ENCODE peak calls at places on chromosomes 11 and 22, in eight cellular contexts. W, Q, K, P, A, F, U and E are unnamed samples.

GRCh38 chr22:32018056-32018455 is 25.0 kb upstream of the SLC5A1 start:
- DNase-seq in W (no peak), Q (no peak), K (no peak), P (no peak), A (peak), F (no peak), U (no peak), E (no peak)

GRCh38 chr11:46348986-46349401 is 1.7 kb downstream of the DGKZ start:
- DNase-seq in W (peak), Q (peak), K (no peak), P (no peak), A (no peak), F (no peak), U (no peak), E (no peak)

GRCh38 chr11:532512-533048 is 2.8 kb downstream of the HRAS start:
- DNase-seq in W (no peak), Q (no peak), K (no peak), P (no peak), A (no peak), F (peak), U (no peak), E (no peak)

GRCh38 chr11:32221476-32222032 is 130.7 kb downstream of the RCN1 start:
- DNase-seq in W (no peak), Q (no peak), K (no peak), P (no peak), A (no peak), F (no peak), U (no peak), E (no peak)

GRCh38 chr22:31488346-31488883 is 1.2 kb downstream of the EIF4ENIF1 start:
- DNase-seq in W (no peak), Q (no peak), K (no peak), P (no peak), A (no peak), F (no peak), U (no peak), E (no peak)

GRCh38 chr11:120704256-120704750 is 192.8 kb downstream of the GRIK4 start:
- DNase-seq in W (no peak), Q (no peak), K (no peak), P (no peak), A (no peak), F (no peak), U (no peak), E (no peak)

GRCh38 chr11:43969543-43969942 is 27.1 kb downstream of the C11orf96 start:
- DNase-seq in W (no peak), Q (no peak), K (no peak), P (no peak), A (peak), F (no peak), U (peak), E (no peak)

GRCh38 chr11:115941044-115941443 is 436.8 kb upstream of the CADM1 start:
- DNase-seq in W (no peak), Q (no peak), K (no peak), P (no peak), A (no peak), F (no peak), U (no peak), E (no peak)

GRCh38 chr11:70082829-70083228 is 4.7 kb downstream of the ANO1 start:
- DNase-seq in W (no peak), Q (no peak), K (no peak), P (no peak), A (no peak), F (no peak), U (no peak), E (no peak)

GRCh38 chr11:116312560-116313340 is 460.0 kb downstream of the BUD13 start:
- DNase-seq in W (no peak), Q (no peak), K (no peak), P (no peak), A (peak), F (peak), U (peak), E (no peak)

GRCh38 chr11:73971175-73971719 is 11.4 kb downstream of the UCP2 start:
- DNase-seq in W (no peak), Q (no peak), K (no peak), P (no peak), A (no peak), F (no peak), U (no peak), E (no peak)

GRCh38 chr11:45657496-45658260 is 7.7 kb downstream of the CHST1 start:
- DNase-seq in W (no peak), Q (no peak), K (no peak), P (no peak), A (no peak), F (no peak), U (no peak), E (no peak)

GRCh38 chr11:22536036-22536435 is 89.6 kb downstream of the FANCF start:
- DNase-seq in W (no peak), Q (no peak), K (no peak), P (no peak), A (no peak), F (no peak), U (no peak), E (no peak)

GRCh38 chr11:14578551-14578956 is 58.4 kb upstream of the PSMA1 start:
- DNase-seq in W (peak), Q (peak), K (peak), P (peak), A (peak), F (no peak), U (no peak), E (no peak)

GRCh38 chr11:86291466-86292262 is 10.4 kb upstream of the HIKESHI start:
- DNase-seq in W (peak), Q (peak), K (peak), P (peak), A (peak), F (peak), U (peak), E (peak)

GRCh38 chr11:113690619-113691569 is 15.2 kb downstream of the TMPRSS5 start:
- DNase-seq in W (no peak), Q (no peak), K (peak), P (no peak), A (peak), F (no peak), U (no peak), E (peak)

GRCh38 chr11:64675417-64676252 is 47.4 kb downstream of the NRXN2 start:
- DNase-seq in W (no peak), Q (no peak), K (no peak), P (no peak), A (peak), F (peak), U (peak), E (no peak)

GRCh38 chr11:87804176-87804575 is 371.1 kb downstream of the RAB38 start:
- DNase-seq in W (no peak), Q (no peak), K (no peak), P (no peak), A (no peak), F (no peak), U (no peak), E (no peak)

GRCh38 chr11:73961321-73961720 is 10.5 kb downstream of the DNAJB13 start:
- DNase-seq in W (no peak), Q (no peak), K (no peak), P (no peak), A (no peak), F (no peak), U (no peak), E (no peak)

GRCh38 chr11:74636633-74637184 is 44.3 kb downstream of the POLD3 start:
- DNase-seq in W (no peak), Q (no peak), K (no peak), P (no peak), A (peak), F (no peak), U (no peak), E (no peak)

GRCh38 chr11:18310800-18311340 is 11.1 kb downstream of the HPS5 start:
- DNase-seq in W (no peak), Q (no peak), K (no peak), P (no peak), A (peak), F (no peak), U (no peak), E (no peak)

GRCh38 chr22:24981066-24981465 is 28.6 kb downstream of the KIAA1671 start:
- DNase-seq in W (no peak), Q (no peak), K (no peak), P (no peak), A (no peak), F (no peak), U (no peak), E (no peak)